ENCODE peak calls at places on chromosomes 1 and 21, in six cellular contexts. S is BJ; Y is CD8-positive, alpha-beta T cell; X is endodermal cell; J is mesothelial cell of epicardium; K is endothelial cell of umbilical vein. U is an unnamed sample.

GRCh38 chr1:78143152-78143551 is 97.4 kb downstream of the GIPC2 start:
- DNase-seq in S (no peak), Y (no peak), X (no peak), J (no peak), K (no peak), U (no peak)

GRCh38 chr1:50570064-50570463 is 146.8 kb upstream of the DMRTA2 start:
- DNase-seq in S (no peak), Y (no peak), X (no peak), J (no peak), K (no peak), U (no peak)

GRCh38 chr1:151221616-151222015 is 23.3 kb downstream of the PIP5K1A start:
- DNase-seq in S (no peak), Y (no peak), X (no peak), J (no peak), K (no peak), U (no peak)

GRCh38 chr1:184520343-184520742 is 133.5 kb downstream of the C1orf21 start:
- DNase-seq in S (no peak), Y (no peak), X (no peak), J (no peak), K (no peak), U (no peak)

GRCh38 chr1:47870946-47871750 is 126.0 kb downstream of the TRABD2B start:
- DNase-seq in S (no peak), Y (no peak), X (no peak), J (no peak), K (no peak), U (no peak)

GRCh38 chr1:27598902-27599528 is 4.9 kb downstream of the AHDC1 start:
- DNase-seq in S (no peak), Y (peak; percentile 38), X (peak; percentile 75), J (no peak), K (peak; percentile 85), U (no peak)

GRCh38 chr1:237679687-237680086 is 211.0 kb downstream of the ZP4 start:
- DNase-seq in S (no peak), Y (no peak), X (no peak), J (no peak), K (no peak), U (no peak)

GRCh38 chr1:172585348-172585747 is 52.4 kb downstream of the SUCO start:
- DNase-seq in S (peak; percentile 45), Y (no peak), X (no peak), J (no peak), K (peak; percentile 72), U (no peak)

GRCh38 chr1:216766633-216767325 is 43.5 kb upstream of the ESRRG start:
- DNase-seq in S (no peak), Y (no peak), X (no peak), J (no peak), K (no peak), U (no peak)

GRCh38 chr1:30758785-30759380 is 1.3 kb upstream of the LAPTM5 start:
- DNase-seq in S (no peak), Y (no peak), X (peak; percentile 72), J (no peak), K (peak; percentile 32), U (no peak)

GRCh38 chr1:240350910-240351331 is 259.2 kb downstream of the FMN2 start:
- DNase-seq in S (peak; percentile 81), Y (no peak), X (no peak), J (no peak), K (no peak), U (no peak)

GRCh38 chr1:205232945-205233397 is 5.2 kb downstream of the TMCC2 start:
- DNase-seq in S (no peak), Y (no peak), X (no peak), J (no peak), K (no peak), U (no peak)

GRCh38 chr1:246724725-246725095 is 501 bp downstream of the SCCPDH start:
- DNase-seq in S (no peak), Y (no peak), X (peak; percentile 65), J (no peak), K (peak; percentile 75), U (no peak)

GRCh38 chr1:204254031-204254661 is 40.4 kb upstream of the GOLT1A start:
- DNase-seq in S (peak; percentile 76), Y (no peak), X (no peak), J (no peak), K (no peak), U (no peak)

GRCh38 chr1:1024421-1025415 is 4.8 kb downstream of the AGRN start:
- DNase-seq in S (no peak), Y (no peak), X (peak; percentile 95), J (peak; percentile 78), K (no peak), U (peak; percentile 65)

GRCh38 chr21:14957836-14958235 is 107.0 kb downstream of the NRIP1 start:
- DNase-seq in S (no peak), Y (no peak), X (no peak), J (no peak), K (no peak), U (no peak)

GRCh38 chr1:71031426-71031825 is 16.2 kb downstream of the PTGER3 start:
- DNase-seq in S (peak; percentile 36), Y (no peak), X (no peak), J (no peak), K (no peak), U (no peak)

GRCh38 chr1:33575324-33575879 is 103.0 kb downstream of the ZSCAN20 start:
- DNase-seq in S (no peak), Y (no peak), X (no peak), J (no peak), K (no peak), U (no peak)

GRCh38 chr1:176786274-176786673 is 323.3 kb downstream of the PAPPA2 start:
- DNase-seq in S (no peak), Y (no peak), X (peak; percentile 42), J (no peak), K (no peak), U (no peak)

GRCh38 chr21:16587141-16587570 is 857.4 kb downstream of the USP25 start:
- DNase-seq in S (no peak), Y (no peak), X (peak; percentile 66), J (no peak), K (peak; percentile 85), U (no peak)

GRCh38 chr1:46137901-46138300 is 5.5 kb upstream of the PIK3R3 start:
- DNase-seq in S (no peak), Y (no peak), X (no peak), J (no peak), K (peak; percentile 72), U (no peak)

GRCh38 chr1:154420172-154420571 is 15.0 kb downstream of the IL6R start:
- DNase-seq in S (peak; percentile 30), Y (peak; percentile 62), X (peak; percentile 33), J (no peak), K (peak; percentile 95), U (no peak)

GRCh38 chr1:229440821-229441537 is 7.1 kb upstream of the ACTA1 start:
- DNase-seq in S (no peak), Y (no peak), X (peak; percentile 67), J (no peak), K (no peak), U (no peak)

GRCh38 chr1:87329756-87330200 is 1.1 kb downstream of the LMO4 start:
- DNase-seq in S (no peak), Y (no peak), X (no peak), J (no peak), K (peak; percentile 54), U (no peak)

GRCh38 chr1:43620956-43621355 is 29.0 kb upstream of the KDM4A start:
- DNase-seq in S (no peak), Y (no peak), X (no peak), J (no peak), K (no peak), U (no peak)

GRCh38 chr21:45581322-45581712 is 39.1 kb upstream of the SLC19A1 start:
- DNase-seq in S (no peak), Y (no peak), X (peak; percentile 35), J (no peak), K (no peak), U (no peak)

GRCh38 chr1:45566722-45567121 is 16.1 kb downstream of the AKR1A1 start:
- DNase-seq in S (no peak), Y (no peak), X (no peak), J (no peak), K (no peak), U (no peak)

DNA sequence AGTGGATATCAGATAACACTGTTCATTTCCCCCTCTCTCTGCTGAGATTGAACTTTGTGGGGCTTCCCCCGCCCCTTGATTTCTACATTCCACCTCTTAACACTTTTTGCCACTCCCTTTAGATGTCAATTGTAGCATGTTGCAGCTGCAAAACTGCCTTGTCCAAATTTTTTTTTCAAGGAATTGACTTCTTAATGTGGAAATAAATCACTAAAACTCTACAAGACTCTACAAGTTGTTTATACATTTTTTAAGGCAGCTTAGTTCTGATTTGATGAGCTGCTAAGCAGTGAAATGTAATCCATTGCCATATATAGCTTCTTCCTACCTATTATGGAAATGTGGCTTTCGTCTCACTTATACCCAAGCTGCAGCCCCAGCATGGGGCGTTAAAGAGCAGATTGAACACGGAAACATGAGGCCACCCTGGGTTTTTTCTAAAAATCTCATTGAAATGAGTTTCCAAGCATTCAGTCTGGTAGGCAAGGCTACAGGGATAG is 132.2 kb downstream of the SYT2 start:
- DNase-seq in S (no peak), Y (no peak), X (no peak), J (no peak), K (no peak), U (no peak)
- TF ChIP-seq CTCF in S (no peak), Y (no peak), X (no peak), J (no peak), K (no peak), U (no peak)

DNA sequence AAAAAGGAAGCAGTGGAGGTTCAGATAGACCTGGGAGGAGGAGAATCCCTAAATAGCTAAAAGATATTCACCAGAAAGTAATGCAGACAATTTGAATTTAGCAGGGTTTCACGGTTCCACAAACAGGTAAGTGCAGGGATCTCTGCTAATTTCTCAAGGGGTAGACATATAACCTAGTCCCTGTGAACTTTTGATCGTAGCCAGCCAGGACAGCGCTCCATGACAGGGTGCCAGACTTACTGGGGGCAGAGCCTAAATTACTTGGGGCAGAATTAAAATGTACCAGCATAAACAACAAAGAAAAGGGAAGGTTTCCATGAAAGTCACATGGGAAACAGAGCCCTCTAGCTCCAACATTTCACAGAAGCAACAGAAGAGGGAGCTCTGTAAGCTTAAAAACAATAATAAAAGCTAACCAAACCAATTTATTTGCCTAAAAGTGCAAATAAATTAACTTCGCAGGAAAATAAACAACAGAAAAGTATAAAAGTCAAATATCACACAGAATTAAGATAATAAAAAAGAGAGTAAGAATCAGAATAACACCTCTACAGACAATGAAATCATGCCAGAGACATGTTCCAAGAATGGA is 198.3 kb downstream of the DUSP10 start:
- DNase-seq in S (no peak), Y (no peak), X (peak; percentile 55), J (no peak), K (peak; percentile 25), U (no peak)
- TF ChIP-seq CTCF in S (peak; percentile 64), Y (peak; percentile 44), X (peak; percentile 79), J (no peak), K (no peak), U (peak; percentile 64)

GRCh38 chr1:94862718-94863117 is 42.6 kb downstream of the SLC44A3 start:
- DNase-seq in S (no peak), Y (no peak), X (no peak), J (no peak), K (no peak), U (no peak)
- TF ChIP-seq CTCF in S (no peak), Y (no peak), X (no peak), J (no peak), K (no peak), U (no peak)

DNA sequence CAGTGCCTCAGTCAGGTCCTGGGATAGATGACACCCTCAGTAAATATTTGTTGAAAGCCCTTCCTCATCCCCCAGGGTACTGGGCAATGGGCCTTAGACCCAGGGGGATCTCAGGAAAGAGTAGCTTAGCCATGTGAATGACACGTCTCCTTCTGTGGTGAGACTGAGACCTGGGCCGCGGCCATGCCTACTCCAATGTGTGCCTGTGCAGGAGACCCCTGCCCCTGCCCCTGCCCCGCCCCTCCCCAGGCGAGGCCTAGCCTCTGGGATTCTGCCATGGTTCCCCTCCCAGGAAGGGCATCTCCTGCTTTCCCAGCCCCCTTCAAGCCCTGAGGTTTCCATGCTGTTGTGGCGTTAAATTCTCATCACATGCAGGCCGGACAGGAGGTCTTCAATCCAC is 7.1 kb downstream of the MYOM3 start:
- DNase-seq in S (no peak), Y (no peak), X (no peak), J (no peak), K (no peak), U (no peak)
- TF ChIP-seq CTCF in S (no peak), Y (no peak), X (no peak), J (no peak), K (no peak), U (no peak)